ENCODE peak calls at places on chromosomes 7 and 10, in five cellular contexts. M, L, C, H and O are unnamed samples.

GRCh38 chr10:72081210-72081609 is 7.1 kb downstream of the SPOCK2 start:
- DNase-seq in M (no peak), L (no peak), C (peak), H (no peak), O (no peak)

GRCh38 chr7:45219801-45220200 is 62.2 kb downstream of the RAMP3 start:
- DNase-seq in M (no peak), L (no peak), C (no peak), H (no peak), O (no peak)

GRCh38 chr10:88949912-88950664 is 2.5 kb downstream of the ACTA2 start:
- DNase-seq in M (no peak), L (no peak), C (no peak), H (no peak), O (no peak)

GRCh38 chr7:33750177-33750576 is 155.2 kb upstream of the BMPER start:
- DNase-seq in M (no peak), L (peak), C (no peak), H (no peak), O (no peak)

GRCh38 chr10:93893646-93894515 is at the start of gene SLC35G1:
- DNase-seq in M (peak), L (peak), C (peak), H (peak), O (peak)

GRCh38 chr10:23695825-23696420 is 257.0 kb downstream of the OTUD1 start:
- DNase-seq in M (no peak), L (no peak), C (peak), H (no peak), O (no peak)

GRCh38 chr7:158616050-158616449 is 28.4 kb upstream of the PTPRN2 start:
- DNase-seq in M (no peak), L (no peak), C (no peak), H (no peak), O (no peak)

GRCh38 chr10:85235258-85235657 is 906.9 kb downstream of the CCSER2 start:
- DNase-seq in M (no peak), L (no peak), C (no peak), H (no peak), O (no peak)

GRCh38 chr7:24334627-24335026 is 50.6 kb downstream of the NPY start:
- DNase-seq in M (no peak), L (no peak), C (no peak), H (no peak), O (no peak)

GRCh38 chr7:133705596-133705995 is 421.5 kb upstream of the LRGUK start:
- DNase-seq in M (no peak), L (peak), C (no peak), H (no peak), O (no peak)

GRCh38 chr7:7452652-7453051 is 83.0 kb downstream of the COL28A1 start:
- DNase-seq in M (no peak), L (no peak), C (no peak), H (no peak), O (no peak)

GRCh38 chr10:79244068-79244442 is 103.2 kb upstream of the PPIF start:
- DNase-seq in M (no peak), L (no peak), C (no peak), H (no peak), O (no peak)

GRCh38 chr10:90958781-90959180 is 37.9 kb upstream of the ANKRD1 start:
- DNase-seq in M (no peak), L (peak), C (no peak), H (no peak), O (no peak)

GRCh38 chr10:34824870-34825269 is 9.8 kb upstream of the PARD3 start:
- DNase-seq in M (no peak), L (peak), C (no peak), H (no peak), O (peak)

GRCh38 chr7:159031135-159031701 is 113.4 kb downstream of the VIPR2 start:
- DNase-seq in M (peak), L (no peak), C (peak), H (no peak), O (peak)

GRCh38 chr7:47458057-47458456 is 123.9 kb downstream of the TNS3 start:
- DNase-seq in M (peak), L (peak), C (no peak), H (peak), O (peak)

GRCh38 chr7:10696064-10696463 is 277.6 kb upstream of the PHF14 start:
- DNase-seq in M (no peak), L (no peak), C (no peak), H (no peak), O (no peak)

GRCh38 chr10:129968020-129968861 is 4.2 kb upstream of the EBF3 start:
- DNase-seq in M (no peak), L (no peak), C (peak), H (no peak), O (peak)

GRCh38 chr7:130142654-130143333 is 62.4 kb downstream of the TMEM209 start:
- DNase-seq in M (no peak), L (no peak), C (no peak), H (no peak), O (no peak)

GRCh38 chr10:118628397-118628796 is 32.9 kb upstream of the PRLHR start:
- DNase-seq in M (no peak), L (no peak), C (no peak), H (no peak), O (no peak)

GRCh38 chr10:43939939-43940810 is 291.5 kb upstream of the ZNF32 start:
- DNase-seq in M (no peak), L (peak), C (no peak), H (peak), O (peak)

GRCh38 chr7:66283003-66283920 is 78.1 kb downstream of the TPST1 start:
- DNase-seq in M (no peak), L (peak), C (no peak), H (peak), O (no peak)

GRCh38 chr7:82542665-82543064 is 99.1 kb upstream of the CACNA2D1 start:
- DNase-seq in M (no peak), L (peak), C (no peak), H (no peak), O (no peak)

GRCh38 chr10:76632158-76633051 is 1005.2 kb downstream of the KCNMA1 start:
- DNase-seq in M (no peak), L (peak), C (peak), H (no peak), O (peak)

GRCh38 chr7:116502201-116503096 is 2.9 kb downstream of the CAV2 start:
- DNase-seq in M (no peak), L (no peak), C (no peak), H (no peak), O (no peak)

GRCh38 chr7:30510124-30511074 is 5.8 kb upstream of the GGCT start:
- DNase-seq in M (no peak), L (peak), C (no peak), H (peak), O (no peak)

GRCh38 chr7:95317966-95318365 is 6.4 kb downstream of the PON1 start:
- DNase-seq in M (no peak), L (no peak), C (no peak), H (no peak), O (no peak)

GRCh38 chr7:135342887-135343286 is 109.2 kb downstream of the STRA8 start:
- DNase-seq in M (no peak), L (no peak), C (peak), H (no peak), O (peak)

GRCh38 chr10:91705948-91706670 is 73.2 kb upstream of the PPP1R3C start:
- DNase-seq in M (no peak), L (no peak), C (no peak), H (no peak), O (no peak)

GRCh38 chr7:28656529-28656928 is 244.2 kb downstream of the CREB5 start:
- DNase-seq in M (no peak), L (no peak), C (no peak), H (no peak), O (no peak)

GRCh38 chr10:101070098-101070497 is 8.3 kb downstream of the KAZALD1 start:
- DNase-seq in M (no peak), L (no peak), C (no peak), H (no peak), O (no peak)

GRCh38 chr7:156892086-156892800 is 740 bp downstream of the LMBR1 start:
- DNase-seq in M (peak), L (peak), C (peak), H (no peak), O (peak)

GRCh38 chr10:84329094-84329611 is 764 bp downstream of the CCSER2 start:
- DNase-seq in M (no peak), L (peak), C (peak), H (no peak), O (no peak)

GRCh38 chr7:131911112-131911511 is 354.7 kb upstream of the PODXL start:
- DNase-seq in M (no peak), L (no peak), C (no peak), H (no peak), O (no peak)